ENCODE peak calls at places on chromosome 4, in seven cellular contexts. C, I, K, Q, T, X and E are unnamed samples.

GRCh38 chr4:61500883-61501282 is 300.8 kb downstream of the ADGRL3 start:
- DNase-seq in T (no peak), Q (no peak), X (no peak), C (no peak), K (no peak), I (no peak), E (no peak)

GRCh38 chr4:128510850-128511249 is 223.2 kb upstream of the PGRMC2 start:
- DNase-seq in K (no peak), Q (no peak), I (no peak), X (no peak), T (no peak), C (no peak), E (no peak)

GRCh38 chr4:89307446-89308160 is at the start of gene GPRIN3:
- DNase-seq in K (no peak), Q (no peak), T (peak; percentile 81), C (peak; percentile 68), X (peak; percentile 67), I (peak; percentile 76), E (peak; percentile 67)

GRCh38 chr4:158300012-158300411 is 89.7 kb downstream of the TMEM144 start:
- DNase-seq in K (no peak), C (no peak), T (no peak), I (no peak), Q (no peak), X (no peak), E (no peak)

GRCh38 chr4:14178421-14178820 is 550.9 kb upstream of the BOD1L1 start:
- DNase-seq in Q (no peak), X (peak; percentile 41), K (no peak), C (no peak), T (no peak), I (no peak), E (no peak)

GRCh38 chr4:38332699-38333098 is 331.3 kb upstream of the KLF3 start:
- DNase-seq in K (no peak), I (peak; percentile 39), Q (no peak), T (no peak), X (no peak), C (no peak), E (no peak)

GRCh38 chr4:48913346-48913745 is 6.8 kb upstream of the OCIAD2 start:
- DNase-seq in T (peak; percentile 79), X (no peak), K (no peak), Q (no peak), I (no peak), C (no peak), E (peak; percentile 83)

GRCh38 chr4:38678078-38678477 is 14.1 kb downstream of the KLF3 start:
- DNase-seq in I (no peak), C (no peak), X (no peak), K (no peak), T (peak; percentile 86), Q (no peak), E (no peak)

GRCh38 chr4:58139269-58139668 is 1029.1 kb upstream of the IGFBP7 start:
- DNase-seq in T (no peak), I (no peak), X (no peak), Q (no peak), C (no peak), K (no peak), E (no peak)

GRCh38 chr4:74203467-74203866 is 45.5 kb downstream of the MTHFD2L start:
- DNase-seq in K (no peak), C (no peak), I (no peak), Q (no peak), X (no peak), T (no peak), E (no peak)

GRCh38 chr4:53477038-53477565 is 99.7 kb downstream of the FIP1L1 start:
- DNase-seq in Q (no peak), K (no peak), C (no peak), T (no peak), I (no peak), X (no peak), E (no peak)

GRCh38 chr4:80498725-80499124 is 163.2 kb downstream of the CFAP299 start:
- DNase-seq in T (no peak), X (no peak), K (no peak), C (no peak), I (no peak), Q (no peak), E (no peak)

GRCh38 chr4:80489798-80490197 is 154.3 kb downstream of the CFAP299 start:
- DNase-seq in I (no peak), K (no peak), C (no peak), X (peak; percentile 24), T (no peak), Q (no peak), E (no peak)

GRCh38 chr4:80495847-80496246 is 160.3 kb downstream of the CFAP299 start:
- DNase-seq in T (no peak), X (no peak), I (no peak), K (no peak), Q (no peak), C (no peak), E (no peak)

DNA sequence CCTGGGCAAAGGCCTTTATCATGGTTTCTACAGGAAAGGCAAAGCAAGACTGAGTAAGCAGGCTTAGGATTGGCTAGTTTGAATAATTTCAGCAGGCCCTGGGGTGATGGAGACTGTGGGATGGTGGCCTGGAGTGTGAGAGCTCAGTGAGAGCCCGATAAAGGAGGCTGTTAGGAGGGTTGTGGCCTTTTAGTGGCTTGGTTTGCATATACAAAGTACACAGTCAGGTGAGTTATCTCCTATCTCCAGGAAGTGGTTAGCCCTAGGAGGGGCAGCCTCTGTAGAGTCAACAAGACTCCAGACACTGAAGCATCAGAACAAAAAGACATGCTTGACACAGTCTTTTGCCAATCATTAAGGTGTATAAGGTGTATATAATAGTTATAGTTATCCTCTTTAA is 157.2 kb downstream of the CFAP299 start:
- DNase-seq in C (no peak), Q (no peak), T (no peak), X (peak; percentile 27), K (no peak), I (no peak), E (no peak)
- H3K27ac ChIP-seq in C (no peak overlapping the region), Q (no peak overlapping the region), T (no peak overlapping the region), X (no peak overlapping the region), K (no peak overlapping the region), I (no peak overlapping the region), E (no peak overlapping the region)

GRCh38 chr4:7068279-7068842 is 497 bp upstream of the GRPEL1 start:
- DNase-seq in Q (no peak), I (no peak), K (no peak), X (no peak), T (no peak), C (no peak), E (no peak)
- H3K27ac ChIP-seq in Q (peak overlapping the region; percentile 57), I (peak overlapping the region; percentile 38), K (peak overlapping the region; percentile 68), X (peak overlapping the region; percentile 50), T (peak overlapping the region; percentile 37), C (peak overlapping the region; percentile 92), E (peak overlapping the region; percentile 76)

DNA sequence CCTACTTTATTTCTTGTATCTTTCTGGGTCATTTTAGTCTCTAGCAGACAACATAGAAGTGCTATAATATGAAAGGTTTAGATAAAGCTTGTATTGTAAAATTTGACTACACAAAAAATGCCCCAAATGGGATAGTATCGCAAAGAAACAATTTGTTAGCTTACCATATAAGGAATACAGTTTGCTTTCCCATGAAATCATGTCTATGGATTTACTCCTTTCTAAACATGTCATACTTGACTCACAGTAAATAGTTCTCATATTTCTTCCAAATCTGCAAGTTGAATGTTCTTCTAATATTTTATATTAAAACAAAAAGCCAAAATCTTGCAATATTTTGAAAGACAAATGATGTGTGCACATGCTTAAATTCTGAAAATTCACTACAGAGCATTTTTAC is 103.9 kb downstream of the PPA2 start:
- DNase-seq in Q (no peak), X (no peak), K (no peak), C (no peak), I (no peak), T (no peak), E (no peak)
- H3K27ac ChIP-seq in Q (no peak overlapping the region), X (no peak overlapping the region), K (no peak overlapping the region), C (no peak overlapping the region), I (no peak overlapping the region), T (no peak overlapping the region), E (no peak overlapping the region)

GRCh38 chr4:173217727-173218126 is 49.1 kb downstream of the GALNT7 start:
- DNase-seq in X (no peak), Q (no peak), I (no peak), K (no peak), T (peak; percentile 23), C (no peak), E (no peak)

GRCh38 chr4:173214231-173214630 is 45.6 kb downstream of the GALNT7 start:
- DNase-seq in Q (no peak), T (no peak), X (no peak), K (no peak), I (no peak), C (no peak), E (no peak)

GRCh38 chr4:173214661-173215060 is 46.0 kb downstream of the GALNT7 start:
- DNase-seq in Q (no peak), T (no peak), X (no peak), K (no peak), I (peak; percentile 23), C (no peak), E (peak; percentile 48)

GRCh38 chr4:173218411-173219125 is 50.0 kb downstream of the GALNT7 start:
- DNase-seq in X (no peak), Q (peak; percentile 76), K (peak; percentile 26), I (no peak), C (no peak), T (no peak), E (no peak)

DNA sequence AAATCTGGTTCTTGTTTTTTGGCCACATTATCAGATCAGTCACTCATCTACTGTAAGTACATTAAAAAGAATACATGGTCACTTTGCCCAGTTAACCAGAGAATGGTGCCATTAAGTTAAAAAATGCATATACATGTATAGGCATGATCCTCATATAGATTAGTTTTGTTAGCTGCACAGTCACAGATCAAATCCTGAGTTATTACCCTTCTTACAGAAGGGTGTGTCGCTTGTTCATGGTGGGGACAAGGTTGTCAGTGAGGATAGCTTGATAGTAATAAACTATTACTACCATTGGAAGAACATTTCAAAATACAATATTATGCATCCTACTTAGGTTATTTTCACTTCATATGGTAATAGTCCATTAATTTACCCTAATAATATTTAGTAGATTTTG is 48.5 kb downstream of the GALNT7 start:
- DNase-seq in X (no peak), T (no peak), Q (no peak), I (no peak), C (no peak), K (no peak), E (no peak)
- H3K27ac ChIP-seq in X (no peak overlapping the region), T (no peak overlapping the region), Q (peak overlapping the region; percentile 50), I (no peak overlapping the region), C (no peak overlapping the region), K (peak overlapping the region; percentile 15), E (no peak overlapping the region)

GRCh38 chr4:10020106-10020505 is 1.2 kb downstream of the SLC2A9 start:
- DNase-seq in C (no peak), I (no peak), T (no peak), Q (no peak), X (no peak), K (no peak), E (no peak)
- H3K27ac ChIP-seq in C (no peak overlapping the region), I (no peak overlapping the region), T (no peak overlapping the region), Q (no peak overlapping the region), X (no peak overlapping the region), K (no peak overlapping the region), E (no peak overlapping the region)